ENCODE peak calls at places on chromosomes 11 and 22, in six cellular contexts. One of them, this sample, is unnamed.

GRCh38 chr11:64607381-64608259 is 16.6 kb downstream of the SLC22A12 start:
- DNase-seq in lower lobe of right lung: no peak
- DNase-seq in nephron progenitor cell: no peak
- DNase-seq in GM06990: no peak
- DNase-seq in HFFc6: no peak
- DNase-seq in kidney epithelial cell: no peak
- DNase-seq in this sample: no peak

GRCh38 chr22:48627203-48627602 is 1200.5 kb downstream of the BRD1 start:
- DNase-seq in GM06990: no peak
- DNase-seq in HFFc6: no peak
- DNase-seq in nephron progenitor cell: no peak
- DNase-seq in kidney epithelial cell: no peak
- DNase-seq in lower lobe of right lung: no peak
- DNase-seq in this sample: no peak

GRCh38 chr11:35605691-35606090 is 12.6 kb upstream of the FJX1 start:
- DNase-seq in kidney epithelial cell: no peak
- DNase-seq in HFFc6: peak
- DNase-seq in lower lobe of right lung: no peak
- DNase-seq in GM06990: no peak
- DNase-seq in nephron progenitor cell: peak
- DNase-seq in this sample: no peak

GRCh38 chr11:30348035-30348434 is 25.1 kb downstream of the ARL14EP start:
- DNase-seq in HFFc6: no peak
- DNase-seq in nephron progenitor cell: no peak
- DNase-seq in GM06990: no peak
- DNase-seq in lower lobe of right lung: no peak
- DNase-seq in kidney epithelial cell: no peak
- DNase-seq in this sample: no peak

GRCh38 chr11:114348200-114349191 is 51.8 kb downstream of the C11orf71 start:
- DNase-seq in nephron progenitor cell: peak
- DNase-seq in HFFc6: peak
- DNase-seq in kidney epithelial cell: peak
- DNase-seq in lower lobe of right lung: no peak
- DNase-seq in GM06990: no peak
- DNase-seq in this sample: peak

GRCh38 chr11:11691296-11692141 is 69.7 kb upstream of the GALNT18 start:
- DNase-seq in GM06990: no peak
- DNase-seq in nephron progenitor cell: peak
- DNase-seq in kidney epithelial cell: no peak
- DNase-seq in lower lobe of right lung: no peak
- DNase-seq in HFFc6: no peak
- DNase-seq in this sample: no peak

GRCh38 chr11:46918087-46918751 is at the start of gene LRP4:
- DNase-seq in lower lobe of right lung: no peak
- DNase-seq in nephron progenitor cell: peak
- DNase-seq in kidney epithelial cell: no peak
- DNase-seq in GM06990: no peak
- DNase-seq in HFFc6: no peak
- DNase-seq in this sample: no peak

GRCh38 chr11:61116426-61117214 is 14.3 kb downstream of the CD5 start:
- DNase-seq in GM06990: no peak
- DNase-seq in kidney epithelial cell: no peak
- DNase-seq in nephron progenitor cell: no peak
- DNase-seq in lower lobe of right lung: no peak
- DNase-seq in HFFc6: no peak
- DNase-seq in this sample: no peak

GRCh38 chr11:106733518-106734162 is 284.6 kb downstream of the GUCY1A2 start:
- DNase-seq in kidney epithelial cell: no peak
- DNase-seq in nephron progenitor cell: no peak
- DNase-seq in lower lobe of right lung: no peak
- DNase-seq in GM06990: no peak
- DNase-seq in HFFc6: no peak
- DNase-seq in this sample: peak

GRCh38 chr22:49601614-49602321 is 225.9 kb downstream of the BRD1 start:
- DNase-seq in HFFc6: no peak
- DNase-seq in kidney epithelial cell: no peak
- DNase-seq in GM06990: no peak
- DNase-seq in nephron progenitor cell: no peak
- DNase-seq in lower lobe of right lung: peak
- DNase-seq in this sample: no peak

GRCh38 chr22:36395061-36395849 is 7.5 kb upstream of the MYH9 start:
- DNase-seq in nephron progenitor cell: no peak
- DNase-seq in HFFc6: no peak
- DNase-seq in lower lobe of right lung: no peak
- DNase-seq in GM06990: no peak
- DNase-seq in kidney epithelial cell: no peak
- DNase-seq in this sample: no peak

GRCh38 chr11:110295487-110296225 is 758 bp downstream of the RDX start:
- DNase-seq in HFFc6: peak
- DNase-seq in kidney epithelial cell: no peak
- DNase-seq in GM06990: peak
- DNase-seq in nephron progenitor cell: peak
- DNase-seq in lower lobe of right lung: peak
- DNase-seq in this sample: peak

GRCh38 chr11:116471608-116472007 is 301.2 kb downstream of the BUD13 start:
- DNase-seq in lower lobe of right lung: no peak
- DNase-seq in HFFc6: no peak
- DNase-seq in GM06990: no peak
- DNase-seq in nephron progenitor cell: no peak
- DNase-seq in kidney epithelial cell: peak
- DNase-seq in this sample: peak

GRCh38 chr22:19717181-19717580 is 2.9 kb downstream of the SEPTIN5 start:
- DNase-seq in GM06990: no peak
- DNase-seq in HFFc6: no peak
- DNase-seq in lower lobe of right lung: no peak
- DNase-seq in nephron progenitor cell: peak
- DNase-seq in kidney epithelial cell: no peak
- DNase-seq in this sample: no peak

GRCh38 chr11:115132829-115133228 is 371.4 kb downstream of the CADM1 start:
- DNase-seq in kidney epithelial cell: no peak
- DNase-seq in HFFc6: no peak
- DNase-seq in nephron progenitor cell: no peak
- DNase-seq in GM06990: no peak
- DNase-seq in lower lobe of right lung: no peak
- DNase-seq in this sample: no peak

GRCh38 chr11:72242141-72242540 is 1.8 kb downstream of the PHOX2A start:
- DNase-seq in lower lobe of right lung: no peak
- DNase-seq in nephron progenitor cell: no peak
- DNase-seq in HFFc6: no peak
- DNase-seq in kidney epithelial cell: no peak
- DNase-seq in GM06990: no peak
- DNase-seq in this sample: no peak

GRCh38 chr11:122294041-122294440 is 178.0 kb upstream of the BLID start:
- DNase-seq in lower lobe of right lung: no peak
- DNase-seq in HFFc6: no peak
- DNase-seq in kidney epithelial cell: no peak
- DNase-seq in nephron progenitor cell: no peak
- DNase-seq in GM06990: no peak
- DNase-seq in this sample: no peak

DNA sequence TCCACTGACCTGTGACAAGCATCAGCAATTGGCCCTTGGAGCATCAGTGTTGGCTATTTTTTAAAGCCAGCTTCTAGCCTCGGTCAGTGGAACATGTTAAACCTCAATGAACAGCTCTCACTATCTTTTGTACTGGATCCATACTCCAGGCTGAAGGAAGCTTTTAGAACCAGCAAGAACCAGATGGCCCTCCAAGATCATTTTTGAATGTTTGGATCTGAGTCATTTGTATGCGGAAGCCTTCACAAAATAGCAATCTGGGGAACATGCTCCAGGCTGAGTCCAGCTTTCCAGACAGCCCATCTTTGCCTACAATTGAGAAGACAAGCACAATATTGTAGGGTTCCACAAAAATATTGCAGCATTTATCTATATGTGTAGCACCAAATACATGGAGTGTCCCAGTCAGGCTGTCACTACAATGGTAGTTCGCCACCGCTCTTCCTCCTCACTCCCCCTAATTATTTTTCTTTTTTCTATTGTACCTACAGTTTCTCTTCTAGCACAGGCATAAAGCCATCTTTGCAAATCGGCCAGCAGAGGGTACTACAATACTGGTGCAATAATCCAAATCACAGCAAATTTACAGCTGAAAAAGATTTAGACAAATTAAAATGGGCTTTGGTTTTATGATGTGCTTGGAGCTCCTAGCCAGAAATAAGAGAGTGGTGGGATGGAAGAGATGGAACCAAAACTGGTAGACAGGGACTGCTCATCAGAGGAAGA is 177.4 kb upstream of the BLID start:
- DNase-seq in GM06990: no peak
- DNase-seq in lower lobe of right lung: no peak
- DNase-seq in nephron progenitor cell: no peak
- DNase-seq in kidney epithelial cell: no peak
- DNase-seq in HFFc6: peak
- DNase-seq in this sample: peak
- TF ChIP-seq CTCF in GM06990: no peak
- TF ChIP-seq CTCF in lower lobe of right lung: no peak
- TF ChIP-seq CTCF in nephron progenitor cell: no peak
- TF ChIP-seq CTCF in kidney epithelial cell: no peak
- TF ChIP-seq CTCF in HFFc6: peak
- TF ChIP-seq CTCF in this sample: peak

GRCh38 chr11:124327775-124328174 is 7.8 kb upstream of the OR8D2 start:
- DNase-seq in lower lobe of right lung: no peak
- DNase-seq in GM06990: no peak
- DNase-seq in kidney epithelial cell: no peak
- DNase-seq in nephron progenitor cell: no peak
- DNase-seq in HFFc6: no peak
- DNase-seq in this sample: no peak

GRCh38 chr11:124329787-124330478 is 9.9 kb upstream of the OR8D2 start:
- DNase-seq in GM06990: peak
- DNase-seq in nephron progenitor cell: no peak
- DNase-seq in HFFc6: no peak
- DNase-seq in kidney epithelial cell: no peak
- DNase-seq in lower lobe of right lung: no peak
- DNase-seq in this sample: no peak

GRCh38 chr11:124331873-124332272 is 11.9 kb upstream of the OR8D2 start:
- DNase-seq in kidney epithelial cell: no peak
- DNase-seq in GM06990: no peak
- DNase-seq in HFFc6: no peak
- DNase-seq in nephron progenitor cell: no peak
- DNase-seq in lower lobe of right lung: no peak
- DNase-seq in this sample: no peak
- TF ChIP-seq CTCF in kidney epithelial cell: no peak
- TF ChIP-seq CTCF in GM06990: no peak
- TF ChIP-seq CTCF in HFFc6: no peak
- TF ChIP-seq CTCF in nephron progenitor cell: no peak
- TF ChIP-seq CTCF in lower lobe of right lung: no peak
- TF ChIP-seq CTCF in this sample: no peak

GRCh38 chr11:44327730-44328691 is 18.1 kb upstream of the ALX4 start:
- DNase-seq in HFFc6: no peak
- DNase-seq in lower lobe of right lung: no peak
- DNase-seq in GM06990: no peak
- DNase-seq in nephron progenitor cell: peak
- DNase-seq in kidney epithelial cell: no peak
- DNase-seq in this sample: no peak
- TF ChIP-seq CTCF in HFFc6: peak
- TF ChIP-seq CTCF in lower lobe of right lung: no peak
- TF ChIP-seq CTCF in GM06990: no peak
- TF ChIP-seq CTCF in nephron progenitor cell: no peak
- TF ChIP-seq CTCF in kidney epithelial cell: no peak
- TF ChIP-seq CTCF in this sample: peak

GRCh38 chr11:111845256-111846028 is 25.9 kb downstream of the ALG9 start:
- DNase-seq in kidney epithelial cell: no peak
- DNase-seq in nephron progenitor cell: no peak
- DNase-seq in HFFc6: no peak
- DNase-seq in GM06990: no peak
- DNase-seq in lower lobe of right lung: peak
- DNase-seq in this sample: no peak

GRCh38 chr11:111846063-111846462 is 25.3 kb downstream of the ALG9 start:
- DNase-seq in nephron progenitor cell: no peak
- DNase-seq in kidney epithelial cell: no peak
- DNase-seq in HFFc6: peak
- DNase-seq in lower lobe of right lung: no peak
- DNase-seq in GM06990: no peak
- DNase-seq in this sample: peak

GRCh38 chr11:111841370-111842053 is 29.9 kb downstream of the ALG9 start:
- DNase-seq in GM06990: peak
- DNase-seq in lower lobe of right lung: peak
- DNase-seq in nephron progenitor cell: peak
- DNase-seq in HFFc6: peak
- DNase-seq in kidney epithelial cell: peak
- DNase-seq in this sample: peak

GRCh38 chr11:111846640-111847039 is 24.7 kb downstream of the ALG9 start:
- DNase-seq in nephron progenitor cell: no peak
- DNase-seq in kidney epithelial cell: no peak
- DNase-seq in HFFc6: peak
- DNase-seq in GM06990: no peak
- DNase-seq in lower lobe of right lung: no peak
- DNase-seq in this sample: peak

DNA sequence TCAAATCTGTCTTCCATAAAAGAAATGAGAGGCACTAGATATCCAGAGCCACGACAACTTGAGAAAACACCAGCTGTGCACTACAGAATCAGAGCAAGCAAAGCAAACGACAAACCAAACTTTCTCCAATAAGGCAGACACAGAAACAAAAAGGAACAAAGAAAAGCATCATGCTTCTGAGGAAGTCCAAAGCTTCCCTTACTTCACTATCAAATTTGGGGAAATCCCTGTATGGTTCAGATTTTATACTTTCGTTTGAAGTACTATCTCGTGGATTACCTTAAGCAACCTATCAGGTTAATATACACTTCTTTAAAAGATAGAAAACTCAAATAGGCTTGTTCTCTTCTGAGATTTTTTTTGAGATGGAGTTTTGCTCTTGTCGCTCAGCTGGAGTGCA is 27.7 kb downstream of the ALG9 start:
- DNase-seq in GM06990: no peak
- DNase-seq in nephron progenitor cell: no peak
- DNase-seq in kidney epithelial cell: no peak
- DNase-seq in lower lobe of right lung: no peak
- DNase-seq in HFFc6: no peak
- DNase-seq in this sample: no peak
- TF ChIP-seq CTCF in GM06990: no peak
- TF ChIP-seq CTCF in nephron progenitor cell: no peak
- TF ChIP-seq CTCF in kidney epithelial cell: no peak
- TF ChIP-seq CTCF in lower lobe of right lung: no peak
- TF ChIP-seq CTCF in HFFc6: no peak
- TF ChIP-seq CTCF in this sample: no peak

DNA sequence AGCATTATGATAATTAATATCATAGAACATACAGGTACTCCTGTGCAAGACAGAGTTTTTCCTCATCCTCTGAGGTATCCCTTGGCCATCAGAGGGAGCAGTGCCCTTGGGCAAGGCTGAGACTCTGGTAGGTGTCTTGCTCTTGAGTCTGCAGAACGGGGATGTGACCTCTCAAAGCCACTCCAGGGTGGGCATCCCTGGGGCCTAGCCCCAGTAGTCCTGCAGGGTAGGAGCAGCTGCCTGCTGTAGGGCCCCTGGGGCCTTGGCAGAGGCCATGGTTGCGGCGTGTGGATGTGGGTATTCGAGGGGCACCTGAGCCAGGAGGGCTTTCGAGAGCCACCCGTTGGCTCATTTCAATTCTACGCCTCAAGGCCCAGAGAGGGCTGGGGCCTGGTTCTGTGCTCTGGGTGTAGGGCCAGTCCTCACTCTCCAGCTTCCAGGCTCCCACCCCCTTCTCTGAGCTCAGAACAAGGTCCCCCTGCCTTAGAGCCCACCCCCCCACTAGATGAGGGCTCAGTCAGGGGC is 7.7 kb upstream of the OMP start:
- DNase-seq in lower lobe of right lung: peak
- DNase-seq in kidney epithelial cell: no peak
- DNase-seq in HFFc6: no peak
- DNase-seq in GM06990: no peak
- DNase-seq in nephron progenitor cell: no peak
- DNase-seq in this sample: no peak
- TF ChIP-seq CTCF in lower lobe of right lung: no peak
- TF ChIP-seq CTCF in kidney epithelial cell: no peak
- TF ChIP-seq CTCF in HFFc6: peak
- TF ChIP-seq CTCF in GM06990: no peak
- TF ChIP-seq CTCF in nephron progenitor cell: no peak
- TF ChIP-seq CTCF in this sample: peak

This sample was measured in brain microvascular endothelial cell.